ENCODE peak calls at places on chromosomes 13 and 19, in seven cellular contexts. One of them, this sample, is unnamed.
A peak's percentile ranks its signal among the peaks of the same experiment; 100 is the strongest.

GRCh38 chr13:76597868-76598267 is 288.3 kb downstream of the KCTD12 start:
- DNase-seq in ovary: no peak
- DNase-seq in transverse colon: no peak
- DNase-seq in colonic mucosa: no peak
- DNase-seq in PC-3: no peak
- DNase-seq in GM12865: no peak
- DNase-seq in CD8-positive, alpha-beta T cell: no peak
- DNase-seq in this sample: no peak

GRCh38 chr19:5293607-5294089 is 47.0 kb downstream of the PTPRS start:
- DNase-seq in ovary: no peak
- DNase-seq in transverse colon: no peak
- DNase-seq in colonic mucosa: no peak
- DNase-seq in PC-3: peak; percentile 39
- DNase-seq in GM12865: no peak
- DNase-seq in CD8-positive, alpha-beta T cell: no peak
- DNase-seq in this sample: no peak

GRCh38 chr19:41657157-41657556 is 30.3 kb upstream of the CEACAM4 start:
- DNase-seq in ovary: no peak
- DNase-seq in transverse colon: no peak
- DNase-seq in colonic mucosa: no peak
- DNase-seq in PC-3: no peak
- DNase-seq in GM12865: peak; percentile 52
- DNase-seq in CD8-positive, alpha-beta T cell: no peak
- DNase-seq in this sample: no peak

GRCh38 chr13:96431044-96431581 is 341.2 kb downstream of the HS6ST3 start:
- DNase-seq in ovary: no peak
- DNase-seq in transverse colon: no peak
- DNase-seq in colonic mucosa: no peak
- DNase-seq in PC-3: no peak
- DNase-seq in GM12865: no peak
- DNase-seq in CD8-positive, alpha-beta T cell: no peak
- DNase-seq in this sample: no peak

GRCh38 chr13:113846639-113847318 is 17.1 kb downstream of the GAS6 start:
- DNase-seq in ovary: peak; percentile 8
- DNase-seq in transverse colon: no peak
- DNase-seq in colonic mucosa: no peak
- DNase-seq in PC-3: no peak
- DNase-seq in GM12865: no peak
- DNase-seq in CD8-positive, alpha-beta T cell: peak; percentile 39
- DNase-seq in this sample: no peak

GRCh38 chr13:101144808-101145419 is 271.4 kb downstream of the NALCN start:
- DNase-seq in ovary: no peak
- DNase-seq in transverse colon: no peak
- DNase-seq in colonic mucosa: no peak
- DNase-seq in PC-3: peak; percentile 74
- DNase-seq in GM12865: peak; percentile 67
- DNase-seq in CD8-positive, alpha-beta T cell: peak; percentile 20
- DNase-seq in this sample: peak; percentile 31

GRCh38 chr13:27403252-27403678 is 21.2 kb upstream of the GTF3A start:
- DNase-seq in ovary: no peak
- DNase-seq in transverse colon: no peak
- DNase-seq in colonic mucosa: no peak
- DNase-seq in PC-3: peak; percentile 46
- DNase-seq in GM12865: no peak
- DNase-seq in CD8-positive, alpha-beta T cell: no peak
- DNase-seq in this sample: no peak

GRCh38 chr19:409515-410242 is 732 bp upstream of the C2CD4C start:
- DNase-seq in ovary: no peak
- DNase-seq in transverse colon: no peak
- DNase-seq in colonic mucosa: no peak
- DNase-seq in PC-3: no peak
- DNase-seq in GM12865: no peak
- DNase-seq in CD8-positive, alpha-beta T cell: no peak
- DNase-seq in this sample: no peak

GRCh38 chr13:45328661-45329105 is 12.3 kb downstream of the TPT1 start:
- DNase-seq in ovary: no peak
- DNase-seq in transverse colon: no peak
- DNase-seq in colonic mucosa: no peak
- DNase-seq in PC-3: no peak
- DNase-seq in GM12865: no peak
- DNase-seq in CD8-positive, alpha-beta T cell: no peak
- DNase-seq in this sample: no peak

GRCh38 chr13:27619711-27620376 is 485 bp downstream of the LNX2 start:
- DNase-seq in ovary: no peak
- DNase-seq in transverse colon: peak; percentile 57
- DNase-seq in colonic mucosa: peak; percentile 43
- DNase-seq in PC-3: peak; percentile 29
- DNase-seq in GM12865: peak; percentile 62
- DNase-seq in CD8-positive, alpha-beta T cell: peak; percentile 50
- DNase-seq in this sample: peak; percentile 58

GRCh38 chr19:15323496-15324235 is 8.7 kb downstream of the BRD4 start:
- DNase-seq in ovary: peak; percentile 45
- DNase-seq in transverse colon: peak; percentile 59
- DNase-seq in colonic mucosa: peak; percentile 64
- DNase-seq in PC-3: no peak
- DNase-seq in GM12865: peak; percentile 21
- DNase-seq in CD8-positive, alpha-beta T cell: no peak
- DNase-seq in this sample: no peak

GRCh38 chr19:4084547-4084877 is 17.8 kb upstream of the ZBTB7A start:
- DNase-seq in ovary: no peak
- DNase-seq in transverse colon: no peak
- DNase-seq in colonic mucosa: no peak
- DNase-seq in PC-3: no peak
- DNase-seq in GM12865: no peak
- DNase-seq in CD8-positive, alpha-beta T cell: no peak
- DNase-seq in this sample: no peak

GRCh38 chr19:2362970-2363300 is 2.9 kb downstream of the TMPRSS9 start:
- DNase-seq in ovary: no peak
- DNase-seq in transverse colon: no peak
- DNase-seq in colonic mucosa: no peak
- DNase-seq in PC-3: no peak
- DNase-seq in GM12865: no peak
- DNase-seq in CD8-positive, alpha-beta T cell: no peak
- DNase-seq in this sample: no peak

GRCh38 chr13:48066310-48066989 is 28.5 kb downstream of the MED4 start:
- DNase-seq in ovary: no peak
- DNase-seq in transverse colon: no peak
- DNase-seq in colonic mucosa: no peak
- DNase-seq in PC-3: no peak
- DNase-seq in GM12865: peak; percentile 72
- DNase-seq in CD8-positive, alpha-beta T cell: no peak
- DNase-seq in this sample: no peak

GRCh38 chr13:51005566-51005965 is 96.0 kb downstream of the RNASEH2B start:
- DNase-seq in ovary: no peak
- DNase-seq in transverse colon: no peak
- DNase-seq in colonic mucosa: no peak
- DNase-seq in PC-3: no peak
- DNase-seq in GM12865: no peak
- DNase-seq in CD8-positive, alpha-beta T cell: no peak
- DNase-seq in this sample: no peak

GRCh38 chr13:75357576-75358295 is 124.2 kb downstream of the TBC1D4 start:
- DNase-seq in ovary: no peak
- DNase-seq in transverse colon: no peak
- DNase-seq in colonic mucosa: no peak
- DNase-seq in PC-3: peak; percentile 76
- DNase-seq in GM12865: peak; percentile 77
- DNase-seq in CD8-positive, alpha-beta T cell: peak; percentile 46
- DNase-seq in this sample: peak; percentile 67

GRCh38 chr19:17902701-17903100 is 30.1 kb upstream of the CCDC124 start:
- DNase-seq in ovary: no peak
- DNase-seq in transverse colon: no peak
- DNase-seq in colonic mucosa: no peak
- DNase-seq in PC-3: no peak
- DNase-seq in GM12865: peak; percentile 31
- DNase-seq in CD8-positive, alpha-beta T cell: no peak
- DNase-seq in this sample: no peak

GRCh38 chr13:49731766-49732165 is 40.5 kb upstream of the EBPL start:
- DNase-seq in ovary: no peak
- DNase-seq in transverse colon: no peak
- DNase-seq in colonic mucosa: no peak
- DNase-seq in PC-3: peak; percentile 66
- DNase-seq in GM12865: no peak
- DNase-seq in CD8-positive, alpha-beta T cell: no peak
- DNase-seq in this sample: no peak

GRCh38 chr19:18194554-18195238 is 1.7 kb downstream of the MPV17L2 start:
- DNase-seq in ovary: peak; percentile 82
- DNase-seq in transverse colon: peak; percentile 49
- DNase-seq in colonic mucosa: peak; percentile 41
- DNase-seq in PC-3: peak; percentile 33
- DNase-seq in GM12865: peak; percentile 60
- DNase-seq in CD8-positive, alpha-beta T cell: peak; percentile 37
- DNase-seq in this sample: peak; percentile 58

GRCh38 chr19:18297308-18297707 is 15.9 kb upstream of the JUND start:
- DNase-seq in ovary: no peak
- DNase-seq in transverse colon: no peak
- DNase-seq in colonic mucosa: no peak
- DNase-seq in PC-3: no peak
- DNase-seq in GM12865: no peak
- DNase-seq in CD8-positive, alpha-beta T cell: no peak
- DNase-seq in this sample: no peak

GRCh38 chr13:40340368-40341085 is 325.9 kb downstream of the FOXO1 start:
- DNase-seq in ovary: no peak
- DNase-seq in transverse colon: no peak
- DNase-seq in colonic mucosa: no peak
- DNase-seq in PC-3: peak; percentile 45
- DNase-seq in GM12865: no peak
- DNase-seq in CD8-positive, alpha-beta T cell: no peak
- DNase-seq in this sample: no peak

GRCh38 chr19:9847087-9847671 is 12.1 kb downstream of the PIN1 start:
- DNase-seq in ovary: peak; percentile 67
- DNase-seq in transverse colon: peak; percentile 28
- DNase-seq in colonic mucosa: peak; percentile 35
- DNase-seq in PC-3: peak; percentile 86
- DNase-seq in GM12865: peak; percentile 20
- DNase-seq in CD8-positive, alpha-beta T cell: peak; percentile 50
- DNase-seq in this sample: no peak
- TF ChIP-seq CTCF in ovary: no peak
- TF ChIP-seq CTCF in transverse colon: peak; percentile 31
- TF ChIP-seq CTCF in colonic mucosa: no peak
- TF ChIP-seq CTCF in PC-3: peak; percentile 80
- TF ChIP-seq CTCF in GM12865: no peak
- TF ChIP-seq CTCF in CD8-positive, alpha-beta T cell: peak; percentile 34
- TF ChIP-seq CTCF in this sample: peak; percentile 25

GRCh38 chr13:41848435-41849255 is 112.3 kb downstream of the VWA8 start:
- DNase-seq in ovary: no peak
- DNase-seq in transverse colon: no peak
- DNase-seq in colonic mucosa: no peak
- DNase-seq in PC-3: no peak
- DNase-seq in GM12865: no peak
- DNase-seq in CD8-positive, alpha-beta T cell: no peak
- DNase-seq in this sample: no peak
- TF ChIP-seq CTCF in ovary: no peak
- TF ChIP-seq CTCF in transverse colon: no peak
- TF ChIP-seq CTCF in colonic mucosa: no peak
- TF ChIP-seq CTCF in PC-3: peak; percentile 27
- TF ChIP-seq CTCF in GM12865: no peak
- TF ChIP-seq CTCF in CD8-positive, alpha-beta T cell: no peak
- TF ChIP-seq CTCF in this sample: no peak

GRCh38 chr13:110680852-110681251 is 25.1 kb downstream of the CARS2 start:
- DNase-seq in ovary: no peak
- DNase-seq in transverse colon: no peak
- DNase-seq in colonic mucosa: no peak
- DNase-seq in PC-3: peak; percentile 26
- DNase-seq in GM12865: peak; percentile 40
- DNase-seq in CD8-positive, alpha-beta T cell: no peak
- DNase-seq in this sample: peak; percentile 33
- TF ChIP-seq CTCF in ovary: no peak
- TF ChIP-seq CTCF in transverse colon: peak; percentile 25
- TF ChIP-seq CTCF in colonic mucosa: no peak
- TF ChIP-seq CTCF in PC-3: peak; percentile 50
- TF ChIP-seq CTCF in GM12865: peak; percentile 44
- TF ChIP-seq CTCF in CD8-positive, alpha-beta T cell: no peak
- TF ChIP-seq CTCF in this sample: peak; percentile 43

GRCh38 chr13:55517312-55517711 is 1623.4 kb upstream of the PRR20A start:
- DNase-seq in ovary: no peak
- DNase-seq in transverse colon: no peak
- DNase-seq in colonic mucosa: no peak
- DNase-seq in PC-3: no peak
- DNase-seq in GM12865: no peak
- DNase-seq in CD8-positive, alpha-beta T cell: no peak
- DNase-seq in this sample: no peak
- TF ChIP-seq CTCF in ovary: no peak
- TF ChIP-seq CTCF in transverse colon: no peak
- TF ChIP-seq CTCF in colonic mucosa: no peak
- TF ChIP-seq CTCF in PC-3: peak; percentile 41
- TF ChIP-seq CTCF in GM12865: no peak
- TF ChIP-seq CTCF in CD8-positive, alpha-beta T cell: no peak
- TF ChIP-seq CTCF in this sample: no peak

GRCh38 chr13:31234729-31235128 is 35.0 kb downstream of the B3GLCT start:
- DNase-seq in ovary: no peak
- DNase-seq in transverse colon: no peak
- DNase-seq in colonic mucosa: no peak
- DNase-seq in PC-3: peak; percentile 14
- DNase-seq in GM12865: peak; percentile 41
- DNase-seq in CD8-positive, alpha-beta T cell: no peak
- DNase-seq in this sample: no peak
- TF ChIP-seq CTCF in ovary: no peak
- TF ChIP-seq CTCF in transverse colon: no peak
- TF ChIP-seq CTCF in colonic mucosa: no peak
- TF ChIP-seq CTCF in PC-3: peak; percentile 43
- TF ChIP-seq CTCF in GM12865: peak; percentile 34
- TF ChIP-seq CTCF in CD8-positive, alpha-beta T cell: no peak
- TF ChIP-seq CTCF in this sample: no peak

DNA sequence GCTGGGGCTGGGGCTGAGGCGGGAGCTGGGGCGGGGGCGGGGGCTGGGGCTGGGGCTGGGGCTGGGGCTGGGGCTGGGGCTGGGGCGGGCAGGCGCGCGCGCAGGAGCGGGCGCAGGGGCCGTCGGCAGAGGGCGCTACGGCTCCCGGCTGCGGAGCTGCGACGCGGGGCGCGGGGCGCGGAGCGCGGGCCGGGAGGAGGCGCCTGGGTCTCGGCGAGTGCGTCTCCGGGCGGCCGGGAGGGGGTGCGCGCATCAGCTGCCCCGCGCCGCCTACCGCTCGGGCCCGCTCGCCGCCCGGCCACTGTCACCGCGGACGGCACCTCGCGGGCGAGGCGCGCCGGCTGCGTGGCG is 416 bp upstream of the MTUS2 start:
- DNase-seq in ovary: no peak
- DNase-seq in transverse colon: peak; percentile 28
- DNase-seq in colonic mucosa: peak; percentile 34
- DNase-seq in PC-3: peak; percentile 23
- DNase-seq in GM12865: peak; percentile 64
- DNase-seq in CD8-positive, alpha-beta T cell: peak; percentile 17
- DNase-seq in this sample: peak; percentile 78
- TF ChIP-seq CTCF in ovary: no peak
- TF ChIP-seq CTCF in transverse colon: no peak
- TF ChIP-seq CTCF in colonic mucosa: no peak
- TF ChIP-seq CTCF in PC-3: no peak
- TF ChIP-seq CTCF in GM12865: peak; percentile 49
- TF ChIP-seq CTCF in CD8-positive, alpha-beta T cell: no peak
- TF ChIP-seq CTCF in this sample: peak; percentile 65

GRCh38 chr13:31174018-31174417 is 12.3 kb upstream of the HSPH1 start:
- DNase-seq in ovary: no peak
- DNase-seq in transverse colon: no peak
- DNase-seq in colonic mucosa: no peak
- DNase-seq in PC-3: peak; percentile 38
- DNase-seq in GM12865: no peak
- DNase-seq in CD8-positive, alpha-beta T cell: no peak
- DNase-seq in this sample: no peak
- TF ChIP-seq CTCF in ovary: no peak
- TF ChIP-seq CTCF in transverse colon: no peak
- TF ChIP-seq CTCF in colonic mucosa: no peak
- TF ChIP-seq CTCF in PC-3: peak; percentile 45
- TF ChIP-seq CTCF in GM12865: peak; percentile 5
- TF ChIP-seq CTCF in CD8-positive, alpha-beta T cell: no peak
- TF ChIP-seq CTCF in this sample: no peak